ENCODE peak calls at places on chromosomes 5 and 9, in ten cellular contexts. P is astrocyte of the cerebellum, L is neural progenitor cell, S is tibial artery, M is fibroblast of pulmonary artery, Z is astrocyte of the spinal cord, O is uterus, K is sigmoid colon, X is A549, V is AG10803. W is an unnamed sample.

GRCh38 chr9:138120072-138120471 is 242.5 kb downstream of the CACNA1B start:
- DNase-seq in P (no peak), L (no peak), S (no peak), M (no peak), Z (no peak), O (no peak), K (no peak), X (no peak), V (no peak), W (no peak)

GRCh38 chr9:38622083-38622674 is 1.8 kb upstream of the ANKRD18A start:
- DNase-seq in P (no peak), L (peak), S (no peak), M (no peak), Z (peak), O (no peak), K (no peak), X (peak), V (no peak), W (no peak)

GRCh38 chr5:142151436-142152382 is 43.1 kb downstream of the NDFIP1 start:
- DNase-seq in P (peak), L (peak), S (no peak), M (peak), Z (peak), O (peak), K (no peak), X (peak), V (peak), W (no peak)

GRCh38 chr5:124902097-124902821 is 155.8 kb upstream of the ZNF608 start:
- DNase-seq in P (peak), L (no peak), S (no peak), M (peak), Z (peak), O (no peak), K (no peak), X (no peak), V (peak), W (peak)

GRCh38 chr5:32928761-32929160 is 217.6 kb downstream of the NPR3 start:
- DNase-seq in P (no peak), L (no peak), S (no peak), M (no peak), Z (no peak), O (no peak), K (no peak), X (no peak), V (peak), W (no peak)

GRCh38 chr5:58273705-58274104 is 186.2 kb downstream of the PLK2 start:
- DNase-seq in P (no peak), L (no peak), S (no peak), M (peak), Z (no peak), O (no peak), K (no peak), X (no peak), V (no peak), W (no peak)

GRCh38 chr9:126947529-126947928 is 32.9 kb downstream of the RALGPS1 start:
- DNase-seq in P (no peak), L (peak), S (no peak), M (no peak), Z (no peak), O (no peak), K (no peak), X (no peak), V (no peak), W (no peak)

GRCh38 chr9:61666849-61667371 is 477.1 kb downstream of the SPATA31A7 start:
- DNase-seq in P (no peak), L (no peak), S (no peak), M (no peak), Z (no peak), O (peak), K (peak), X (no peak), V (no peak), W (no peak)

GRCh38 chr5:76016258-76016657 is 66.9 kb upstream of the SV2C start:
- DNase-seq in P (no peak), L (no peak), S (no peak), M (no peak), Z (no peak), O (no peak), K (no peak), X (no peak), V (no peak), W (no peak)
- TF ChIP-seq CTCF in P (no peak), L (peak), S (no peak), M (no peak), Z (no peak), O (no peak), K (no peak), X (no peak), V (no peak), W (no peak)

GRCh38 chr5:159095218-159095617 is 4.5 kb downstream of the EBF1 start:
- DNase-seq in P (no peak), L (peak), S (peak), M (no peak), Z (no peak), O (peak), K (no peak), X (no peak), V (no peak), W (no peak)

GRCh38 chr5:159097461-159098284 is 2.0 kb downstream of the EBF1 start:
- DNase-seq in P (no peak), L (peak), S (peak), M (peak), Z (peak), O (peak), K (no peak), X (no peak), V (peak), W (no peak)

GRCh38 chr5:159094745-159095144 is 5.0 kb downstream of the EBF1 start:
- DNase-seq in P (peak), L (peak), S (peak), M (peak), Z (peak), O (peak), K (peak), X (peak), V (peak), W (no peak)

GRCh38 chr5:159096555-159097460 is 2.9 kb downstream of the EBF1 start:
- DNase-seq in P (no peak), L (peak), S (peak), M (no peak), Z (no peak), O (peak), K (no peak), X (no peak), V (no peak), W (no peak)

DNA sequence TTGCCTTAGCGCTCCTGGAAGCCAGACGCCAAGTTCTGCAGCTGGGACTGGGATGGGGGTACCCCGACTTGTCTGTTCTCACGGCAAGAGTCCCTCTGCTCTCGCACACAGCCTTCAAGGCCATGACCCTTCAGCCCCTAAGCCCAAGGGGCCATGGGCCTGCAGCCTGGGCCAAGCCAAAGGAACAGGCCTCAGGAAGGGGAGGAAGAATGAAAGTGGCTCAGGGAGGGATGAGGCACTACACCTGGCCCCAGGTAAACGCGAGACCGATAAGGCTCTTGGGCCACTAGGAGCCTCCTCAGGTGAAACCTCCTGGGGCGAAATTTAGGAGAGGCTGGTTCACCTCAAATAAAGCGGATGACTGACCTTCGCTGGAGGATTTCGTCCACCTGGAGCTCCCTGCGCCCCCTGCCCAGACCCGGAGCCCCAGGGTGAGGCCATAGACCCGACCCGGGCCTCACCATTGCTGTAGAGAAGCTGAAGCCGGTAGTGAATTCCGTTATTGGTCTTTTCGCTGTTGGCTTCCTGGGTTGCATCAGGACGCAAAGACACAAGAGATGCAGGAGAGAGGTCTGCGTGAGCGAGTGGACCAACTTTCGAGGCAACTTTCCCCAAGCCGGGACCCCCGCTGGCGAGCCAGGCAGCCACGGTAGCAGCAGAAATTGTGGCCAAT is 3.7 kb downstream of the EBF1 start:
- DNase-seq in P (no peak), L (peak), S (no peak), M (no peak), Z (no peak), O (no peak), K (no peak), X (no peak), V (no peak), W (no peak)
- H3K4me3 ChIP-seq in P (peak), L (peak), S (peak), M (no peak), Z (peak), O (peak), K (no peak), X (no peak), V (peak), W (no peak)

GRCh38 chr9:131837836-131838235 is 98.0 kb upstream of the RAPGEF1 start:
- DNase-seq in P (no peak), L (no peak), S (no peak), M (no peak), Z (no peak), O (no peak), K (no peak), X (no peak), V (no peak), W (no peak)

GRCh38 chr9:131836021-131836420 is 96.1 kb upstream of the RAPGEF1 start:
- DNase-seq in P (no peak), L (peak), S (no peak), M (no peak), Z (no peak), O (no peak), K (no peak), X (no peak), V (no peak), W (no peak)

GRCh38 chr9:131836607-131837315 is 96.9 kb upstream of the RAPGEF1 start:
- DNase-seq in P (no peak), L (no peak), S (no peak), M (no peak), Z (no peak), O (no peak), K (no peak), X (no peak), V (no peak), W (no peak)

GRCh38 chr9:131838581-131839280 is 98.9 kb upstream of the RAPGEF1 start:
- DNase-seq in P (no peak), L (peak), S (no peak), M (no peak), Z (no peak), O (no peak), K (no peak), X (no peak), V (no peak), W (no peak)

GRCh38 chr9:131837316-131837715 is 97.4 kb upstream of the RAPGEF1 start:
- DNase-seq in P (no peak), L (peak), S (no peak), M (no peak), Z (no peak), O (no peak), K (no peak), X (peak), V (no peak), W (no peak)
- TF ChIP-seq CTCF in P (peak), L (peak), S (no peak), M (no peak), Z (peak), O (no peak), K (no peak), X (peak), V (peak), W (peak)

GRCh38 chr5:138213161-138214029 is at the start of gene CDC23:
- DNase-seq in P (peak), L (peak), S (peak), M (peak), Z (peak), O (peak), K (peak), X (peak), V (peak), W (peak)
- H3K4me3 ChIP-seq in P (peak), L (peak), S (peak), M (peak), Z (peak), O (peak), K (peak), X (peak), V (peak), W (peak)

DNA sequence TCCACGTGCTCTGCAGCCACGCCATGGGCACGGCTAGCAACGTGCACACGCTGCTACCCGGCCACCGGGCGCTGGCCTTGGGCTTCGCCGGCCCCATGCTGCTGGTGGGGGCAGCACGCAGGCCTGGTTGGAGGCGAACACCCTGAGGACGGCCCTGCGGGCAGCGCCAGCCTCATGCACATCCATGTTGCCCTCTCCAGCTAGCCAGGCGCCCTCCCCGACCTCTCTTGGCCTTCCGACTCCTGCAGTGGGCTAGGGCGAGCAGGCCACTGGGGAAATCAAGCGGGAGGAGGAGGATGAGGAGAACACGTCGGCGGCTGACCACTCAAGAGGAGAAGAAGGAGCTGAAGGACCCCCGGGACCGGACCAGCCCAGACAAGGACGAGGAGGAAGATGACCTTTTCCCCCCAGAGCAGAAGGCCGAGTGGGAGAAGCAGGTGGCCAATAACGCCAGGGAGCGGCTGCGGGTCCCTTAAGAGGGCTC is 73.3 kb downstream of the INSL6 start:
- DNase-seq in P (no peak), L (no peak), S (peak), M (no peak), Z (no peak), O (no peak), K (peak), X (no peak), V (no peak), W (no peak)
- TF ChIP-seq CTCF in P (no peak), L (no peak), S (no peak), M (no peak), Z (no peak), O (no peak), K (no peak), X (no peak), V (no peak), W (no peak)

DNA sequence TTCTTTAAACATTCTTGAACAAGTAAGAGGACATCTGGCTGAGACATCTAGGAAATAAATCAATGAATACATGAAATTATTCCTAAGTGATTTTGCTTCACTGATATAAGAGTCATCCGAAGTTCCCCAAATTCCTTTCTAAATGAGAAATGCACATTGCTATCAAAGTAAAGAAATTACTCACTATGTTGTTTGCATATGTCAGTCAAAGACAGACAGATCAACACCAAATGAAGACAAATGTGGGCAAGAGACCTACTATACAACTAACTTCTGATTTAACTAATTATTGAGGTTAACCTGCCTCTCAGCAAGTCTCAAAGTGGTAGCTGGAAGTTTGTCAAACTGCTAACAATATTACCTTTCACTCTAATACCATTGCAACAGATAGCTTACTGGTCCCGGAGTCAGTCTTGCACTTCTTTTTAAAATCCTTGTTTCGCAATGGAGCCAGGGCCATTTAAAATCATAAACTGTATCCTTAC is 13.2 kb downstream of the TUT7 start:
- DNase-seq in P (no peak), L (no peak), S (no peak), M (no peak), Z (no peak), O (no peak), K (no peak), X (peak), V (peak), W (no peak)
- H3K4me3 ChIP-seq in P (no peak), L (no peak), S (no peak), M (no peak), Z (no peak), O (no peak), K (no peak), X (no peak), V (no peak), W (no peak)

GRCh38 chr5:146682899-146683298 is 166.9 kb upstream of the GPR151 start:
- DNase-seq in P (no peak), L (no peak), S (no peak), M (no peak), Z (no peak), O (no peak), K (no peak), X (no peak), V (no peak), W (no peak)
- TF ChIP-seq CTCF in P (no peak), L (no peak), S (no peak), M (no peak), Z (no peak), O (no peak), K (no peak), X (no peak), V (no peak), W (no peak)

DNA sequence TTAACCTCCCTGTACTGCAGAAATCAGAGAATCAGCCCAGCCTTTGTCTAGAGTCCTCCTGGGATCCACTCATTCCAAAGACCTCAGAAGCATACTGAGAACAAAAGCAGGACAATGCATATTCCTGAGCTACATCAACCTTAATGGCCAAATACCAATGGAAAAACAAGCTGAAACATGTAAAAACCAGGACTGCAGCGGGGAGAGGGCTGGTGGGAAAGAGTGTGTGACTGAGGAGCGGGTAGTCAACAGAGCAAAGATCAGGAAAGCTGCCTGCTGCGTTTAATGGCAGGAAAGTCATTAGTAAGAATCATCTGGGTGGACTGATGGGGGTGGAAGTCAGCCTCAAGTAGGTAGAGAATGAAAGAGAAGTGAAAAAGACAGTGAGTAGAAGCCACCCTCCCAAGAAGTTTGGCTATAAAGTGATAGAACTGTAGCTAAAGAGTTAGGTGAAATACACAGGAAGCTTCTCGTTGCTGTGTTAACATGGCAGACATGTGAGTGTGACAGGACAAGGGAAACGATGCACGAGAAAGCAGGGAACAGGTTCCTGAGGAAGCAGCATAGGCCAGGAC is 88.1 kb downstream of the OTULIN start:
- DNase-seq in P (no peak), L (no peak), S (no peak), M (no peak), Z (no peak), O (no peak), K (no peak), X (no peak), V (no peak), W (no peak)
- H3K4me3 ChIP-seq in P (no peak), L (no peak), S (no peak), M (no peak), Z (no peak), O (no peak), K (no peak), X (no peak), V (no peak), W (no peak)